ENCODE peak calls at places on chromosomes 4 and X, in nine cellular contexts. N is Peyer's patch; I is cardiac muscle cell; L is HFF-Myc; V is IMR-90; W is upper lobe of right lung; Q is CD8-positive, alpha-beta T cell; R is A549; Y is ascending aorta. M is an unnamed sample.

GRCh38 chr4:147423229-147423628 is 57.7 kb upstream of the EDNRA start:
- DNase-seq in Y (no peak), W (no peak), L (no peak), Q (no peak), V (no peak), N (no peak), R (no peak), I (no peak), M (no peak)

GRCh38 chr4:2961411-2962098 is 1.7 kb downstream of the NOP14 start:
- DNase-seq in V (no peak), L (no peak), R (no peak), W (no peak), I (no peak), Q (no peak), N (peak; percentile 48), Y (no peak), M (no peak)

GRCh38 chr4:159506801-159507517 is 404.1 kb downstream of the RAPGEF2 start:
- DNase-seq in N (no peak), W (no peak), V (no peak), R (no peak), Y (no peak), L (no peak), Q (no peak), I (no peak), M (no peak)

GRCh38 chr4:189124149-189124758 is 816.4 kb upstream of the FRG1 start:
- DNase-seq in W (no peak), N (no peak), Q (no peak), L (peak; percentile 29), R (no peak), Y (no peak), I (peak; percentile 39), V (peak; percentile 74), M (no peak)

GRCh38 chr4:16443504-16444088 is 217.3 kb upstream of the TAPT1 start:
- DNase-seq in I (peak; percentile 46), L (peak; percentile 19), Y (no peak), N (no peak), W (no peak), Q (no peak), V (peak; percentile 52), R (peak; percentile 27), M (no peak)

GRCh38 chr4:165915215-165915614 is 42.2 kb downstream of the TLL1 start:
- DNase-seq in L (no peak), V (no peak), R (no peak), Q (no peak), Y (no peak), I (no peak), N (no peak), W (no peak), M (no peak)

GRCh38 chr4:10045481-10045880 is 24.2 kb upstream of the SLC2A9 start:
- DNase-seq in W (no peak), I (no peak), L (no peak), N (no peak), Y (no peak), Q (no peak), V (peak; percentile 20), R (peak; percentile 62), M (peak; percentile 98)

GRCh38 chr4:99062120-99062519 is 26.5 kb downstream of the ADH5 start:
- DNase-seq in R (no peak), I (peak; percentile 73), Y (no peak), Q (no peak), W (no peak), V (peak; percentile 27), N (no peak), L (no peak), M (peak; percentile 44)

GRCh38 chr4:52588097-52588496 is 71.0 kb downstream of the USP46 start:
- DNase-seq in R (no peak), N (no peak), W (no peak), Q (no peak), I (peak; percentile 66), Y (no peak), L (no peak), V (peak; percentile 13), M (no peak)

GRCh38 chrX:11953615-11954014 is 184.7 kb upstream of the FRMPD4 start:
- DNase-seq in N (no peak), I (no peak), V (peak; percentile 86), Q (no peak), W (no peak), Y (no peak), L (peak; percentile 21), R (peak; percentile 62), M (peak; percentile 94)

GRCh38 chrX:67604979-67605703 is 61.3 kb downstream of the AR start:
- DNase-seq in W (no peak), Q (no peak), Y (no peak), R (no peak), I (no peak), L (peak; percentile 84), V (peak; percentile 68), N (no peak), M (peak; percentile 48)

GRCh38 chr4:180923476-180923875 is 1319.7 kb upstream of the TENM3 start:
- DNase-seq in I (no peak), N (no peak), Q (no peak), L (no peak), Y (no peak), W (no peak), R (no peak), V (peak; percentile 82), M (no peak)

GRCh38 chr4:78644744-78645330 is 93.3 kb downstream of the ANXA3 start:
- DNase-seq in Q (peak; percentile 22), L (peak; percentile 61), I (peak; percentile 68), Y (peak; percentile 82), N (no peak), R (peak; percentile 68), W (no peak), V (peak; percentile 86), M (no peak)

GRCh38 chrX:78029663-78030062 is 60.2 kb upstream of the PGAM4 start:
- DNase-seq in W (no peak), V (peak; percentile 33), L (no peak), I (peak; percentile 10), R (peak; percentile 6), Q (no peak), N (no peak), Y (no peak), M (no peak)

GRCh38 chr4:121138014-121138413 is 26.1 kb downstream of the TNIP3 start:
- DNase-seq in W (no peak), Y (no peak), L (no peak), V (no peak), R (no peak), N (no peak), Q (no peak), I (no peak), M (no peak)

GRCh38 chrX:45295587-45295986 is 94.9 kb upstream of the DIPK2B start:
- DNase-seq in Q (no peak), Y (no peak), L (peak; percentile 19), W (no peak), I (peak; percentile 45), V (peak; percentile 36), N (no peak), R (no peak), M (peak; percentile 31)

GRCh38 chr4:40367451-40367850 is 32.3 kb downstream of the CHRNA9 start:
- DNase-seq in W (no peak), L (no peak), Y (no peak), V (no peak), N (no peak), I (no peak), Q (no peak), R (no peak), M (no peak)

GRCh38 chrX:63810746-63811145 is 25.7 kb upstream of the ARHGEF9 start:
- DNase-seq in W (no peak), I (no peak), V (no peak), N (no peak), R (no peak), L (no peak), Q (no peak), Y (no peak), M (no peak)

GRCh38 chr4:68927165-68927564 is 24.4 kb downstream of the UGT2A3 start:
- DNase-seq in Y (no peak), W (no peak), V (no peak), L (no peak), R (no peak), N (no peak), Q (no peak), I (no peak), M (no peak)

GRCh38 chr4:70737006-70737405 is 15.2 kb downstream of the RUFY3 start:
- DNase-seq in L (no peak), V (no peak), Y (no peak), N (no peak), Q (no peak), W (no peak), R (no peak), I (no peak), M (no peak)

GRCh38 chr4:89162987-89163386 is 51.7 kb downstream of the TIGD2 start:
- DNase-seq in L (no peak), Q (no peak), Y (no peak), N (no peak), W (no peak), I (no peak), R (no peak), V (no peak), M (no peak)

GRCh38 chr4:120236873-120237272 is 170.2 kb upstream of the MAD2L1 start:
- DNase-seq in L (no peak), W (no peak), R (no peak), Y (no peak), N (no peak), V (no peak), I (no peak), Q (no peak), M (no peak)

GRCh38 chr4:6088950-6089349 is 70.7 kb upstream of the C4orf50 start:
- DNase-seq in L (no peak), Q (no peak), I (no peak), V (no peak), W (no peak), N (no peak), R (no peak), Y (no peak), M (no peak)
- TF ChIP-seq CTCF in L (no peak), Q (no peak), I (no peak), V (no peak), W (no peak), N (no peak), R (no peak), Y (no peak), M (no peak)

GRCh38 chr4:184421558-184422155 is 52.7 kb downstream of the IRF2 start:
- DNase-seq in Y (no peak), Q (no peak), R (no peak), L (no peak), V (no peak), W (no peak), I (no peak), N (no peak), M (no peak)
- H3K4me3 ChIP-seq in Y (no peak overlapping the region), Q (no peak overlapping the region), R (no peak overlapping the region), L (no peak overlapping the region), V (no peak overlapping the region), W (no peak overlapping the region), I (no peak overlapping the region), N (no peak overlapping the region), M (no peak overlapping the region)

DNA sequence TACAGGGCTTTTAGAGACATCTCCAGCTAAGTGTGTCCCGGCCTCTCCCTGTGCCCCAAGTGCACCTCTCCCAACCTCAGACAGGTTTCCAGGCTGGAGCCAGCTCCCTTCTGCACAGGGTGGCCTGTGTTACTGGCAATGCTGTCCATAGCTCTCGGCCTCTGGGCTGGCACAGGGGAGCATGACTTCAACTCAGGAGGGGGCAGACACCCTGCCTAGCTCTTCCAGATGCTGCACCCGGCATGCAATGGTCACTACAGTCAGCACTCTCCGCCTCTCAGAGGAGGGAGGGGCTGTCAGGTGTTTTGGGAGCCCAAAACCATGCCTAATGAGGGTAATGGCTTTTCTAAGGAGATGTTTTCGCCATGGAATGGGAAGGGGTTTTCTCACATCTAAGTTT is 2.4 kb upstream of the IRAK1 start:
- DNase-seq in V (no peak), W (no peak), Q (no peak), R (no peak), Y (no peak), L (no peak), N (no peak), I (no peak), M (no peak)
- TF ChIP-seq CTCF in V (no peak), W (no peak), Q (no peak), R (no peak), Y (no peak), L (no peak), N (no peak), I (no peak), M (no peak)

GRCh38 chr4:112751447-112751846 is 114.5 kb downstream of the LARP7 start:
- DNase-seq in Y (no peak), R (no peak), I (no peak), N (no peak), W (no peak), V (no peak), Q (no peak), L (no peak), M (no peak)
- H3K4me3 ChIP-seq in Y (no peak overlapping the region), R (no peak overlapping the region), I (no peak overlapping the region), N (no peak overlapping the region), W (no peak overlapping the region), V (no peak overlapping the region), Q (no peak overlapping the region), L (no peak overlapping the region), M (no peak overlapping the region)

M was measured in epithelial cell of proximal tubule.